ENCODE peak calls at places on chromosomes 4 and X, in four cellular contexts. M, K, N and P are unnamed samples.

GRCh38 chr4:73452953-73453700 is 17.1 kb downstream of the AFP start:
- DNase-seq in N (no peak), K (no peak), M (no peak), P (no peak)

GRCh38 chr4:141046255-141046654 is 87.0 kb downstream of the RNF150 start:
- DNase-seq in N (peak; percentile 29), K (no peak), M (no peak), P (no peak)

GRCh38 chrX:109695637-109696036 is 37.4 kb downstream of the ACSL4 start:
- DNase-seq in M (no peak), N (no peak), K (no peak), P (no peak)

GRCh38 chrX:108036298-108036973 is 8.4 kb upstream of the VSIG1 start:
- DNase-seq in N (no peak), K (no peak), M (no peak), P (no peak)

GRCh38 chr4:183873389-183874185 is 31.5 kb upstream of the STOX2 start:
- DNase-seq in K (no peak), M (no peak), N (no peak), P (no peak)

GRCh38 chrX:274904-275475 is 6.2 kb upstream of the PLCXD1 start:
- DNase-seq in N (no peak), K (no peak), M (no peak), P (peak; percentile 74)

GRCh38 chrX:55488559-55489314 is 911 bp downstream of the USP51 start:
- DNase-seq in N (peak; percentile 82), M (peak; percentile 66), K (peak; percentile 52), P (peak; percentile 88)

GRCh38 chr4:156933633-156934258 is 37.9 kb downstream of the PDGFC start:
- DNase-seq in N (no peak), K (no peak), M (no peak), P (no peak)

GRCh38 chr4:130306566-130306965 is 1210.6 kb downstream of the C4orf33 start:
- DNase-seq in N (no peak), K (no peak), M (no peak), P (no peak)

GRCh38 chr4:10354746-10355145 is 102.5 kb downstream of the ZNF518B start:
- DNase-seq in M (no peak), N (no peak), K (no peak), P (no peak)

GRCh38 chr4:152385551-152385950 is 150.3 kb downstream of the FBXW7 start:
- DNase-seq in N (no peak), K (no peak), M (no peak), P (no peak)

GRCh38 chrX:12867746-12868145 is 874 bp downstream of the TLR7 start:
- DNase-seq in K (no peak), N (no peak), M (no peak), P (no peak)

GRCh38 chrX:51697397-51697796 is 12.9 kb upstream of the CENPVL1 start:
- DNase-seq in M (no peak), N (no peak), K (no peak), P (peak; percentile 6)

GRCh38 chr4:42638276-42638675 is 18.6 kb downstream of the ATP8A1 start:
- DNase-seq in M (no peak), N (no peak), K (no peak), P (no peak)

GRCh38 chr4:71602271-71602890 is 181.5 kb downstream of the GC start:
- DNase-seq in N (no peak), M (no peak), K (no peak), P (no peak)

GRCh38 chrX:77564824-77565223 is 117.6 kb downstream of the FGF16 start:
- DNase-seq in K (no peak), M (no peak), N (no peak), P (no peak)

GRCh38 chr4:56215138-56215793 is 172.0 kb downstream of the AASDH start:
- DNase-seq in K (no peak), N (no peak), M (no peak), P (no peak)

GRCh38 chr4:37999000-37999745 is 39.0 kb downstream of the PTTG2 start:
- DNase-seq in K (no peak), N (no peak), M (no peak), P (no peak)

GRCh38 chr4:189261475-189261874 is 679.2 kb upstream of the FRG1 start:
- DNase-seq in K (no peak), N (no peak), M (no peak), P (no peak)

GRCh38 chr4:128366212-128366611 is 78.6 kb upstream of the PGRMC2 start:
- DNase-seq in K (no peak), N (no peak), M (no peak), P (no peak)

GRCh38 chrX:22392176-22392814 is 119.6 kb downstream of the CBLL2 start:
- DNase-seq in N (no peak), M (no peak), K (no peak), P (no peak)

GRCh38 chr4:74320559-74321118 is 12.4 kb downstream of the EPGN start:
- DNase-seq in K (no peak), N (no peak), M (no peak), P (no peak)

GRCh38 chrX:106177106-106177981 is 9.2 kb downstream of the PWWP3B start:
- DNase-seq in K (no peak), M (peak; percentile 64), N (peak; percentile 78), P (no peak)

GRCh38 chrX:109327271-109327670 is 154.6 kb downstream of the GUCY2F start:
- DNase-seq in K (no peak), M (no peak), N (no peak), P (no peak)

GRCh38 chrX:42119076-42119475 is 195.7 kb upstream of the CASK start:
- DNase-seq in N (no peak), K (no peak), M (no peak), P (no peak)

GRCh38 chr4:128573781-128574508 is 235.6 kb upstream of the JADE1 start:
- DNase-seq in K (no peak), N (no peak), M (no peak), P (no peak)

GRCh38 chr4:2352729-2353221 is 65.7 kb downstream of the ZFYVE28 start:
- DNase-seq in M (no peak), N (no peak), K (no peak), P (no peak)

GRCh38 chr4:169330811-169331210 is 60.1 kb upstream of the SH3RF1 start:
- DNase-seq in N (no peak), K (no peak), M (no peak), P (no peak)

GRCh38 chr4:169334335-169334734 is 63.6 kb upstream of the SH3RF1 start:
- DNase-seq in M (no peak), K (no peak), N (no peak), P (no peak)

GRCh38 chr4:169330095-169330494 is 59.3 kb upstream of the SH3RF1 start:
- DNase-seq in M (no peak), N (no peak), K (no peak), P (no peak)

GRCh38 chr4:169333265-169333664 is 62.5 kb upstream of the SH3RF1 start:
- DNase-seq in K (no peak), M (no peak), N (no peak), P (no peak)

DNA sequence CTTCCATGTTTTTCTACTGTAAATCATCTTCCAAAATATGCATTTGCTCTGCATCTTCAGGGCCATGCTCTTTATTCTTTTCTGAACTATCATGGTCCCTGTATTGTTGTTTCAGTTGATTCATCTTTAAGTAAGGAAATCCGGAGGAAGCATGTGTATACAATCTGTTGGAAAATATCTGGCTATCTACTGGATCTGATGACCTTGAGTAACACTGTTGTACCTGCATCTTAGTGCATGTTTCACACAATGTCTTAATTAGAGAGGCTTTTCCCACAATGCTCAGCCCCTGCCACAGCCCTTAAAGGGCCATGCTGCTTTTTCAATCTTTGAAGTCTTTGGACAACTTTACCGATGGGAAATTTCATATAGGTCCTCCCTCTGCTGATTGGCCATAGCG is 61.8 kb upstream of the SH3RF1 start:
- DNase-seq in K (no peak), M (no peak), N (no peak), P (no peak)
- H3K9me3 ChIP-seq in K (no peaks in the 10 kb centered on the region), M (no peaks in the 10 kb centered on the region), N (no peaks in the 10 kb centered on the region), P (no peaks in the 10 kb centered on the region)

GRCh38 chrX:153517941-153518834 is 746 bp downstream of the ATP2B3 start:
- DNase-seq in M (no peak), N (no peak), K (no peak), P (no peak)
- H3K9me3 ChIP-seq in M (no peaks in the 10 kb centered on the region), N (no peaks in the 10 kb centered on the region), K (no peaks in the 10 kb centered on the region), P (no peaks in the 10 kb centered on the region)

DNA sequence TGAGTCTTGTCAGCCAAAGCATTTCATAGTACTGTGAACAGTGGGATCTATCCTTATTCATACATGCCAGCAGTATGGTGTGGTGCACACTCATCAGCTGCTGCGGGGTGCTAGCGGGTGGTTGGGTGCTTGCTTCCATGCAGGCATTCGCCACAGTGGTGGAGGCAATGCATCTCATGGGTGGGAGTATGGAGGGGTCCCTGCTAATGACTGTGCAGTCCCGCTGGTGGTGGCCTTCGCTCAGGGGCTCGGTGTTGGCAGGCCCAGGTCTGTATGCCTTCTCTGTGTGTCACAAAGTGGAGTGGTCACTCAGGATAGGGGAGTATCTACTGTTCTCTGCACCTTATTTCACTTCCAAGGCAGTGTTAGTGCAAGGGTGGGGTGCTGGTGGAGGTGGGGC is 122.6 kb downstream of the POU3F4 start:
- DNase-seq in N (no peak), M (no peak), K (no peak), P (no peak)
- H3K9me3 ChIP-seq in N (no peaks in the 10 kb centered on the region), M (no peaks in the 10 kb centered on the region), K (no peaks in the 10 kb centered on the region), P (no peaks in the 10 kb centered on the region)

GRCh38 chr4:161496-162284 is 37.4 kb downstream of the ZNF718 start:
- DNase-seq in N (no peak), K (no peak), M (no peak), P (no peak)
- H3K9me3 ChIP-seq in N (peaks cover 28% of the 10 kb centered on the region), K (peaks cover 47% of the 10 kb centered on the region), M (peaks cover 100% of the 10 kb centered on the region), P (peaks cover 64% of the 10 kb centered on the region)

GRCh38 chr4:185332575-185333464 is 62.9 kb downstream of the LRP2BP start:
- DNase-seq in M (no peak), K (no peak), N (no peak), P (no peak)

GRCh38 chr4:185322805-185323204 is 72.9 kb downstream of the LRP2BP start:
- DNase-seq in N (no peak), K (no peak), M (no peak), P (no peak)

DNA sequence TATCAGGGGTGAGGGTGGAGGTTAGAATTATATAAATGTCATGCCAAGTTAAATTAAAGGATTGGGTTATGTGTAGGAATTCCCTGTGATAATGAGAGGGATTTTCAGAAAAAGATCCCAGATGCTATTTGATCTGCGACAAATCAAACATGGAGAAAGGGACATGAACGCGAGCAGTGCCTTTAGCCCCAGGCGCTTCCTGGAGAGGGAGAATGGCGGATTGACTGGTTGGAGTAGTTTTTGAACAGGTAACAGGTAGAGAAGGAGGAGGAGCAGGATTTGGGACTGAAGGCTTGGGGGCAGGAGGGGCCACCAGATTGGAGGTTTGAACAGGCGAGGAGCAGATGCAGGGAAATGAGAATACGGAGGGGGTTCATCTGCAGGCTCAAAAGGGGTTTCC is 67.1 kb downstream of the LRP2BP start:
- DNase-seq in K (no peak), M (no peak), N (no peak), P (no peak)
- H3K9me3 ChIP-seq in K (no peaks in the 10 kb centered on the region), M (peaks cover 6% of the 10 kb centered on the region), N (no peaks in the 10 kb centered on the region), P (no peaks in the 10 kb centered on the region)

GRCh38 chrX:53156207-53156596 is 62.3 kb downstream of the KANTR start:
- DNase-seq in M (no peak), K (no peak), N (no peak), P (no peak)
- H3K9me3 ChIP-seq in M (no peaks in the 10 kb centered on the region), K (no peaks in the 10 kb centered on the region), N (peaks cover 8% of the 10 kb centered on the region), P (no peaks in the 10 kb centered on the region)

GRCh38 chr4:110617095-110617494 is 5.8 kb downstream of the PITX2 start:
- DNase-seq in M (no peak), N (no peak), K (no peak), P (no peak)
- H3K9me3 ChIP-seq in M (no peaks in the 10 kb centered on the region), N (peaks cover 10% of the 10 kb centered on the region), K (no peaks in the 10 kb centered on the region), P (no peaks in the 10 kb centered on the region)